ENCODE peak calls at places on chromosomes 12 and 14, in six cellular contexts. U is NCI-H2029, P is Caki2, C is prostate gland, K is T-helper 2 cell, I is HT1080. D is an unnamed sample.

GRCh38 chr14:104436047-104436531 is 143.5 kb upstream of the C14orf180 start:
- DNase-seq in C (no peak), P (no peak), U (no peak), I (peak; percentile 55), K (no peak), D (no peak)

GRCh38 chr14:105486974-105487448 is 325 bp downstream of the CRIP1 start:
- DNase-seq in K (peak; percentile 55), C (no peak), I (no peak), P (no peak), U (no peak), D (no peak)

GRCh38 chr12:25852792-25853191 is 105.7 kb upstream of the RASSF8 start:
- DNase-seq in P (peak; percentile 72), I (peak; percentile 2), C (no peak), K (no peak), U (no peak), D (no peak)

GRCh38 chr14:74404435-74404834 is 21.6 kb downstream of the SYNDIG1L start:
- DNase-seq in I (no peak), C (no peak), K (no peak), P (no peak), U (no peak), D (no peak)

GRCh38 chr12:77064891-77065360 is 443 bp downstream of the E2F7 start:
- DNase-seq in C (no peak), I (no peak), P (no peak), U (no peak), K (no peak), D (no peak)

GRCh38 chr12:67977668-67978067 is 11.6 kb upstream of the IFNG-AS1 start:
- DNase-seq in I (no peak), K (no peak), P (no peak), U (no peak), C (no peak), D (no peak)

GRCh38 chr14:23299558-23299957 is 3.1 kb downstream of the PPP1R3E start:
- DNase-seq in C (no peak), K (no peak), I (peak; percentile 31), P (peak; percentile 54), U (no peak), D (no peak)

GRCh38 chr14:63435204-63435603 is 108.0 kb downstream of the PPP2R5E start:
- DNase-seq in I (no peak), P (no peak), C (no peak), U (no peak), K (no peak), D (no peak)

GRCh38 chr12:47216150-47216677 is 136.5 kb upstream of the AMIGO2 start:
- DNase-seq in P (no peak), K (peak; percentile 41), I (no peak), C (no peak), U (no peak), D (peak; percentile 45)

GRCh38 chr14:72104011-72104613 is 171.9 kb downstream of the RGS6 start:
- DNase-seq in K (no peak), C (no peak), I (peak; percentile 32), P (no peak), U (no peak), D (no peak)

GRCh38 chr12:63994704-63995103 is 150.2 kb downstream of the SRGAP1 start:
- DNase-seq in U (no peak), P (no peak), C (no peak), I (no peak), K (no peak), D (no peak)

GRCh38 chr14:71720978-71721624 is 211.1 kb upstream of the RGS6 start:
- DNase-seq in P (peak; percentile 5), C (no peak), K (no peak), I (peak; percentile 72), U (no peak), D (no peak)

GRCh38 chr12:114254998-114255397 is 150.9 kb downstream of the TBX5 start:
- DNase-seq in I (peak; percentile 26), C (no peak), U (no peak), K (no peak), P (no peak), D (no peak)

GRCh38 chr14:93897476-93897845 is 29.7 kb upstream of the FAM181A start:
- DNase-seq in C (no peak), P (no peak), U (no peak), K (no peak), I (no peak), D (no peak)

GRCh38 chr12:39378346-39378745 is 64.6 kb downstream of the KIF21A start:
- DNase-seq in K (no peak), P (no peak), I (no peak), U (no peak), C (no peak), D (no peak)

GRCh38 chr12:643478-644292 is 19.6 kb downstream of the NINJ2 start:
- DNase-seq in U (no peak), I (no peak), C (no peak), K (no peak), P (no peak), D (no peak)

GRCh38 chr12:116434155-116435065 is 124.8 kb upstream of the MAP1LC3B2 start:
- DNase-seq in I (peak; percentile 92), P (peak; percentile 83), U (no peak), C (peak; percentile 80), K (no peak), D (no peak)

GRCh38 chr12:109111775-109112491 is 4.5 kb upstream of the ACACB start:
- DNase-seq in P (peak; percentile 52), U (peak; percentile 19), C (peak; percentile 51), K (peak; percentile 19), I (peak; percentile 46), D (peak; percentile 34)

GRCh38 chr12:131783915-131784541 is 44.2 kb upstream of the MMP17 start:
- DNase-seq in I (peak; percentile 90), U (no peak), C (no peak), K (no peak), P (peak; percentile 63), D (no peak)

GRCh38 chr14:64184103-64184729 is 110.0 kb downstream of the ESR2 start:
- DNase-seq in K (no peak), P (no peak), U (no peak), I (no peak), C (no peak), D (no peak)

GRCh38 chr12:3661028-3661427 is 91.9 kb downstream of the CRACR2A start:
- DNase-seq in C (no peak), I (peak; percentile 10), P (no peak), K (no peak), U (peak; percentile 69), D (no peak)